ENCODE peak calls at places on chromosomes 4 and X, in eight cellular contexts. O is upper lobe of right lung, G is endothelial cell of umbilical vein, Q is hepatocyte, M is body of pancreas, P is ovary, Y is esophagus squamous epithelium, N is prostate gland. J is an unnamed sample.

GRCh38 chr4:17490575-17491059 is 21.3 kb downstream of the QDPR start:
- DNase-seq in O (no peak), G (peak; percentile 45), Q (peak; percentile 65), M (peak; percentile 65), P (no peak), Y (no peak), N (peak; percentile 41), J (no peak)

GRCh38 chrX:155876704-155877103 is 4.4 kb upstream of the VAMP7 start:
- DNase-seq in O (no peak), G (no peak), Q (no peak), M (no peak), P (no peak), Y (no peak), N (no peak), J (no peak)

GRCh38 chr4:165716472-165716871 is 156.6 kb upstream of the TLL1 start:
- DNase-seq in O (no peak), G (no peak), Q (no peak), M (no peak), P (no peak), Y (no peak), N (no peak), J (no peak)

GRCh38 chrX:129632443-129632842 is 22.3 kb downstream of the APLN start:
- DNase-seq in O (no peak), G (no peak), Q (no peak), M (no peak), P (no peak), Y (no peak), N (no peak), J (no peak)

GRCh38 chr4:12897954-12898353 is 586.2 kb downstream of the RAB28 start:
- DNase-seq in O (no peak), G (no peak), Q (no peak), M (no peak), P (no peak), Y (no peak), N (no peak), J (no peak)

GRCh38 chrX:10048076-10048475 is 80.9 kb downstream of the CLDN34 start:
- DNase-seq in O (no peak), G (peak; percentile 50), Q (no peak), M (no peak), P (no peak), Y (no peak), N (no peak), J (no peak)

GRCh38 chr4:41436365-41437263 is 101.3 kb upstream of the LIMCH1 start:
- DNase-seq in O (no peak), G (no peak), Q (no peak), M (no peak), P (no peak), Y (no peak), N (no peak), J (no peak)

GRCh38 chrX:129875669-129876068 is 30.3 kb upstream of the UTP14A start:
- DNase-seq in O (no peak), G (no peak), Q (no peak), M (no peak), P (no peak), Y (no peak), N (no peak), J (no peak)

GRCh38 chr4:69214716-69215115 is at the start of gene UGT2B11:
- DNase-seq in O (no peak), G (no peak), Q (no peak), M (no peak), P (no peak), Y (no peak), N (no peak), J (no peak)

GRCh38 chr4:54066718-54067129 is 2.3 kb upstream of the CHIC2 start:
- DNase-seq in O (no peak), G (peak; percentile 82), Q (no peak), M (peak; percentile 54), P (no peak), Y (no peak), N (no peak), J (no peak)

GRCh38 chrX:121579016-121579760 is 531.8 kb downstream of the GLUD2 start:
- DNase-seq in O (no peak), G (peak; percentile 1), Q (peak; percentile 29), M (peak; percentile 33), P (no peak), Y (no peak), N (no peak), J (no peak)

GRCh38 chr4:87839309-87839946 is 6.7 kb downstream of the MEPE start:
- DNase-seq in O (no peak), G (peak; percentile 38), Q (peak; percentile 61), M (peak; percentile 45), P (no peak), Y (no peak), N (no peak), J (peak; percentile 23)
- TF ChIP-seq CTCF in O (peak; percentile 69), G (peak; percentile 24), Q (peak; percentile 76), M (peak; percentile 63), P (peak; percentile 54), Y (no peak), N (peak; percentile 66), J (peak; percentile 79)

GRCh38 chr4:184416913-184417734 is 57.2 kb downstream of the IRF2 start:
- DNase-seq in O (no peak), G (no peak), Q (no peak), M (no peak), P (no peak), Y (no peak), N (no peak), J (no peak)

GRCh38 chr4:184420402-184420801 is 53.9 kb downstream of the IRF2 start:
- DNase-seq in O (no peak), G (no peak), Q (no peak), M (no peak), P (no peak), Y (no peak), N (no peak), J (no peak)

GRCh38 chr4:184415071-184415470 is 59.3 kb downstream of the IRF2 start:
- DNase-seq in O (no peak), G (no peak), Q (no peak), M (no peak), P (no peak), Y (no peak), N (no peak), J (no peak)

GRCh38 chr4:184419976-184420375 is 54.4 kb downstream of the IRF2 start:
- DNase-seq in O (no peak), G (no peak), Q (no peak), M (no peak), P (no peak), Y (no peak), N (no peak), J (no peak)

DNA sequence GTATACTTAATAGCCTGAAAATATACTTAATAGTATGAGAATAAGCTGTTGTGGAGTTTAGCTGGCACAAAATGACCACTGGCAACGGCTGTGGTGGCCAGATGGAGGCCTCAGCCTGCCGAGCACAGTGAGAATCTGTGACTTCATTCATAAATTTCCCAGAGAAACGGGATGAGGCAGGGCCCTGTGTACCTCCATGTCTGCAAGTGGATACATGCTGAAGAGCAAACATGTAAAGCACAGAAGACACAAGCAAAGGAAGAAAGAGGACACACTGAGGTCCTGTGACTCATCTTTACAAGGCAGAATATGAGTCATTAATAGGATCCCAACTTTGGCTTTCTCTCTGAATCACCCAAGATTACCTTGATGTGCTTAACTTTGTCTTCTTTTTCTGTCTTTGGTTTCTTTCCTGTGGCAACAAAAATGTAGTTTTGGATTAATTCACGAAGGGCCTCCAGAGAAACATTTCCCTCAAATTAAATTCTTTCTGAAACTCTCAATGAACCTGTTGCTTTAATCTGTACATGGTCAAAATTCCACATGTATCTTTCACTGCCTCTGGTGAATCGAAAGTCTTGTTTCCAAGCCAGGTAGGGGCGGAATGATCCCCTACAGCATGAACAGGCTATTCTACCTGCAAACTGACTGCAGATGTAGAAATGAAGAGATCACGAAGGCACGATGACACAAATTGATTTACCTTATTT is 56.4 kb downstream of the IRF2 start:
- DNase-seq in O (no peak), G (peak; percentile 30), Q (peak; percentile 51), M (no peak), P (no peak), Y (no peak), N (peak; percentile 88), J (no peak)
- H3K4me1 ChIP-seq in O (peaks cover 47% of the 10 kb centered on the region), G (peaks cover 11% of the 10 kb centered on the region), Q (peaks cover 3% of the 10 kb centered on the region), M (no peaks in the 10 kb centered on the region), P (peaks cover 18% of the 10 kb centered on the region), Y (peaks cover 68% of the 10 kb centered on the region), N (peaks cover 11% of the 10 kb centered on the region), J (peaks cover 28% of the 10 kb centered on the region)

GRCh38 chr4:139555073-139555704 is 830 bp downstream of the SETD7 start:
- DNase-seq in O (peak; percentile 94), G (peak; percentile 96), Q (peak; percentile 94), M (peak; percentile 94), P (peak; percentile 92), Y (peak; percentile 21), N (peak; percentile 93), J (peak; percentile 92)

GRCh38 chr4:139556071-139556734 is at the start of gene SETD7:
- DNase-seq in O (peak; percentile 88), G (peak; percentile 87), Q (peak; percentile 85), M (peak; percentile 80), P (peak; percentile 83), Y (peak; percentile 45), N (peak; percentile 76), J (peak; percentile 66)

GRCh38 chr4:139555705-139556070 is 331 bp downstream of the SETD7 start:
- DNase-seq in O (peak; percentile 87), G (no peak), Q (peak; percentile 58), M (peak; percentile 62), P (peak; percentile 74), Y (no peak), N (peak; percentile 17), J (peak; percentile 37)

GRCh38 chr4:139553751-139554670 is 2.0 kb downstream of the SETD7 start:
- DNase-seq in O (no peak), G (peak; percentile 11), Q (no peak), M (no peak), P (no peak), Y (no peak), N (no peak), J (no peak)

GRCh38 chr4:139554726-139555072 is 1.3 kb downstream of the SETD7 start:
- DNase-seq in O (no peak), G (no peak), Q (no peak), M (no peak), P (no peak), Y (no peak), N (no peak), J (no peak)
- H3K36me3 ChIP-seq in O (no peaks in the 10 kb centered on the region), G (no peaks in the 10 kb centered on the region), Q (no peaks in the 10 kb centered on the region), M (no peaks in the 10 kb centered on the region), P (no peaks in the 10 kb centered on the region), Y (no peaks in the 10 kb centered on the region), N (no peaks in the 10 kb centered on the region), J (no peaks in the 10 kb centered on the region)

DNA sequence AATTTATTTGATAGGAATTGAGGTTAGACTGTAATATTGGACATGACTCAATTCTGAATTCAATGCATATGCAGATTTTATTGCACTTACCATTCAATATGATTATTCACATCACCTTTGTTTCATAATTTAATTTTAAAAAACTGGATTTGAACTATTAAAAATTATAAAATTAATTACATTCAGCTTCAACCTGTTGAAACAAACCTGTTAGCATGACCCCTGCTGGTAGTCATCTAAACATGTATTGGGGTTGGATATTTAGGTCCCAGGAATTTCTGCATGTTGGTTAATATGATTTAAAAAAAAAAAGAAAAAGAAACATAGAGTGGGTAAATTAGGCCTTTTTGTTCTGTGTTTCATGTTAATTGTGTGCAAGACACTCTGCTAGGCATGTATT is 85.9 kb downstream of the ARSJ start:
- DNase-seq in O (no peak), G (peak; percentile 26), Q (no peak), M (no peak), P (no peak), Y (no peak), N (no peak), J (no peak)
- TF ChIP-seq CTCF in O (peak; percentile 13), G (no peak), Q (peak; percentile 34), M (peak; percentile 5), P (no peak), Y (no peak), N (no peak), J (no peak)

J was measured in tibial nerve.